ENCODE peak calls at places on chromosomes 5 and 9, in nine cellular contexts. D is lung microvascular endothelial cell; F is tibial nerve; W is astrocyte of the spinal cord; V is NCI-H1092; Q is stimulated activated CD4-positive, alpha-beta T cell treated with anti-CD3 and anti-CD28 coated beads, Interleukin-15, amount 100 ng/mL, for 1 hour; K is WTC11; N is left lobe of liver; H is Calu3. Y is an unnamed sample.

GRCh38 chr5:66440202-66440680 is 156.0 kb upstream of the MAST4 start:
- DNase-seq in K (no peak), D (no peak), F (no peak), W (peak), H (no peak), N (no peak), V (no peak), Q (no peak), Y (no peak)

GRCh38 chr5:127011961-127012644 is 18.3 kb downstream of the MARCHF3 start:
- DNase-seq in K (no peak), Q (no peak), W (no peak), V (no peak), H (no peak), N (no peak), F (no peak), D (peak), Y (no peak)

GRCh38 chr5:39835371-39835770 is 410.6 kb upstream of the DAB2 start:
- DNase-seq in W (no peak), Q (no peak), V (no peak), H (no peak), F (no peak), K (no peak), N (no peak), D (no peak), Y (no peak)

GRCh38 chr9:76215066-76215465 is 179.2 kb downstream of the RFK start:
- DNase-seq in Q (no peak), F (no peak), K (no peak), W (peak), N (no peak), V (no peak), H (no peak), D (no peak), Y (no peak)

GRCh38 chr5:75601996-75602395 is 9.3 kb upstream of the ANKDD1B start:
- DNase-seq in K (no peak), V (no peak), Q (no peak), W (no peak), N (no peak), H (peak), F (no peak), D (no peak), Y (no peak)

GRCh38 chr9:98094316-98094715 is 24.7 kb downstream of the TRIM14 start:
- DNase-seq in D (no peak), H (no peak), K (no peak), N (no peak), F (no peak), V (no peak), W (no peak), Q (no peak), Y (no peak)

GRCh38 chr9:120446681-120447080 is 133.3 kb downstream of the CDK5RAP2 start:
- DNase-seq in W (no peak), V (no peak), Q (no peak), F (no peak), K (no peak), N (no peak), H (no peak), D (no peak), Y (no peak)

GRCh38 chr5:135445306-135445940 is 1.7 kb downstream of the DCANP1 start:
- DNase-seq in Q (no peak), H (no peak), D (no peak), K (no peak), F (no peak), N (peak), V (no peak), W (no peak), Y (no peak)

GRCh38 chr5:148966348-148966747 is 96.5 kb downstream of the SH3TC2 start:
- DNase-seq in V (no peak), W (no peak), D (no peak), K (no peak), H (no peak), F (no peak), N (no peak), Q (no peak), Y (no peak)

GRCh38 chr5:72433520-72433919 is 73.7 kb downstream of the ZNF366 start:
- DNase-seq in F (no peak), N (no peak), K (no peak), V (no peak), Q (no peak), W (no peak), H (no peak), D (no peak), Y (peak)

GRCh38 chr5:91011029-91011428 is 372.1 kb downstream of the ARRDC3 start:
- DNase-seq in N (no peak), D (no peak), F (no peak), H (no peak), K (no peak), Q (no peak), W (no peak), V (no peak), Y (no peak)

GRCh38 chr5:9313751-9314150 is 232.1 kb downstream of the SEMA5A start:
- DNase-seq in N (no peak), V (no peak), D (no peak), K (peak), W (no peak), F (no peak), H (no peak), Q (no peak), Y (no peak)

GRCh38 chr9:20729545-20729944 is 45.5 kb downstream of the FOCAD start:
- DNase-seq in K (no peak), Q (no peak), D (no peak), N (no peak), F (no peak), V (no peak), H (no peak), W (no peak), Y (no peak)

GRCh38 chr5:111676926-111677415 is 80.0 kb downstream of the NREP start:
- DNase-seq in N (no peak), Q (no peak), H (no peak), W (no peak), F (no peak), D (no peak), V (no peak), K (no peak), Y (no peak)

GRCh38 chr9:105187781-105188180 is 56.7 kb upstream of the SLC44A1 start:
- DNase-seq in K (no peak), V (no peak), N (no peak), D (no peak), F (no peak), Q (no peak), H (peak), W (peak), Y (no peak)

GRCh38 chr9:23825143-23825531 is 903 bp downstream of the ELAVL2 start:
- DNase-seq in K (peak), F (no peak), D (no peak), Q (no peak), W (no peak), V (no peak), N (no peak), H (no peak), Y (peak)

GRCh38 chr5:14809369-14810144 is 62.0 kb downstream of the ANKH start:
- DNase-seq in F (peak), K (no peak), V (no peak), N (peak), W (peak), Q (peak), H (peak), D (peak), Y (no peak)

GRCh38 chr9:31445960-31446359 is 938.5 kb upstream of the ACO1 start:
- DNase-seq in D (no peak), K (no peak), Q (no peak), V (no peak), F (no peak), N (no peak), H (no peak), W (no peak), Y (no peak)

GRCh38 chr5:109062669-109063068 is 315.0 kb downstream of the FER start:
- DNase-seq in V (no peak), K (no peak), W (no peak), F (no peak), H (no peak), D (no peak), N (no peak), Q (no peak), Y (no peak)

GRCh38 chr5:111563041-111563822 is 50.9 kb upstream of the STARD4 start:
- DNase-seq in D (no peak), V (no peak), H (no peak), Q (no peak), K (no peak), F (no peak), W (peak), N (no peak), Y (no peak)

GRCh38 chr9:20355022-20355421 is 267.3 kb downstream of the MLLT3 start:
- DNase-seq in W (peak), H (no peak), K (no peak), D (no peak), V (no peak), Q (no peak), F (no peak), N (no peak), Y (no peak)